ENCODE peak calls at places on chromosome 9, in five cellular contexts. One of them, this sample, is unnamed.

GRCh38 chr9:16501098-16501663 is 369.3 kb downstream of the BNC2 start:
- DNase-seq in Caco-2: no peak
- DNase-seq in CD4-positive, alpha-beta memory T cell: no peak
- DNase-seq in adipocyte: peak
- DNase-seq in WTC11: no peak
- DNase-seq in this sample: no peak

GRCh38 chr9:7597716-7598115 is 201.9 kb downstream of the DMAC1 start:
- DNase-seq in adipocyte: no peak
- DNase-seq in Caco-2: no peak
- DNase-seq in CD4-positive, alpha-beta memory T cell: no peak
- DNase-seq in WTC11: no peak
- DNase-seq in this sample: no peak

GRCh38 chr9:92954078-92954861 is 6.9 kb downstream of the FGD3 start:
- DNase-seq in CD4-positive, alpha-beta memory T cell: peak
- DNase-seq in WTC11: no peak
- DNase-seq in adipocyte: no peak
- DNase-seq in Caco-2: no peak
- DNase-seq in this sample: no peak

GRCh38 chr9:35506359-35506758 is 16.4 kb downstream of the RUSC2 start:
- DNase-seq in adipocyte: no peak
- DNase-seq in CD4-positive, alpha-beta memory T cell: no peak
- DNase-seq in Caco-2: no peak
- DNase-seq in WTC11: no peak
- DNase-seq in this sample: no peak

GRCh38 chr9:108671156-108671555 is 184.6 kb downstream of the ACTL7B start:
- DNase-seq in adipocyte: peak
- DNase-seq in CD4-positive, alpha-beta memory T cell: no peak
- DNase-seq in WTC11: peak
- DNase-seq in Caco-2: peak
- DNase-seq in this sample: peak

GRCh38 chr9:127520941-127521918 is 69.9 kb downstream of the LRSAM1 start:
- DNase-seq in Caco-2: no peak
- DNase-seq in WTC11: peak
- DNase-seq in adipocyte: peak
- DNase-seq in CD4-positive, alpha-beta memory T cell: no peak
- DNase-seq in this sample: no peak

GRCh38 chr9:114588150-114588663 is 638 bp downstream of the ATP6V1G1 start:
- DNase-seq in Caco-2: no peak
- DNase-seq in adipocyte: peak
- DNase-seq in CD4-positive, alpha-beta memory T cell: no peak
- DNase-seq in WTC11: no peak
- DNase-seq in this sample: no peak

GRCh38 chr9:123339666-123340414 is 16.2 kb upstream of the CRB2 start:
- DNase-seq in Caco-2: no peak
- DNase-seq in adipocyte: no peak
- DNase-seq in CD4-positive, alpha-beta memory T cell: peak
- DNase-seq in WTC11: no peak
- DNase-seq in this sample: no peak

GRCh38 chr9:37747271-37747753 is 6.3 kb upstream of the TRMT10B start:
- DNase-seq in adipocyte: peak
- DNase-seq in WTC11: peak
- DNase-seq in CD4-positive, alpha-beta memory T cell: peak
- DNase-seq in Caco-2: peak
- DNase-seq in this sample: peak

GRCh38 chr9:137415451-137415850 is 7.5 kb downstream of the EXD3 start:
- DNase-seq in adipocyte: no peak
- DNase-seq in Caco-2: no peak
- DNase-seq in CD4-positive, alpha-beta memory T cell: no peak
- DNase-seq in WTC11: no peak
- DNase-seq in this sample: no peak

GRCh38 chr9:75997196-75997595 is 106.7 kb downstream of the PCSK5 start:
- DNase-seq in CD4-positive, alpha-beta memory T cell: no peak
- DNase-seq in WTC11: no peak
- DNase-seq in Caco-2: no peak
- DNase-seq in adipocyte: peak
- DNase-seq in this sample: no peak

GRCh38 chr9:89080193-89080592 is 88.9 kb downstream of the S1PR3 start:
- DNase-seq in Caco-2: no peak
- DNase-seq in adipocyte: peak
- DNase-seq in CD4-positive, alpha-beta memory T cell: no peak
- DNase-seq in WTC11: no peak
- DNase-seq in this sample: no peak

GRCh38 chr9:121285835-121286687 is 18.1 kb downstream of the GSN start:
- DNase-seq in CD4-positive, alpha-beta memory T cell: no peak
- DNase-seq in adipocyte: peak
- DNase-seq in WTC11: peak
- DNase-seq in Caco-2: peak
- DNase-seq in this sample: no peak

GRCh38 chr9:19665146-19665863 is 123.5 kb downstream of the SLC24A2 start:
- DNase-seq in adipocyte: no peak
- DNase-seq in WTC11: no peak
- DNase-seq in Caco-2: no peak
- DNase-seq in CD4-positive, alpha-beta memory T cell: no peak
- DNase-seq in this sample: no peak

GRCh38 chr9:100933656-100934055 is 94.9 kb upstream of the PLPPR1 start:
- DNase-seq in adipocyte: peak
- DNase-seq in WTC11: no peak
- DNase-seq in CD4-positive, alpha-beta memory T cell: no peak
- DNase-seq in Caco-2: no peak
- DNase-seq in this sample: no peak

GRCh38 chr9:130026583-130027427 is 16.2 kb downstream of the FNBP1 start:
- DNase-seq in Caco-2: no peak
- DNase-seq in WTC11: no peak
- DNase-seq in CD4-positive, alpha-beta memory T cell: no peak
- DNase-seq in adipocyte: no peak
- DNase-seq in this sample: no peak

GRCh38 chr9:21679432-21679831 is 123.0 kb upstream of the MTAP start:
- DNase-seq in CD4-positive, alpha-beta memory T cell: no peak
- DNase-seq in WTC11: no peak
- DNase-seq in Caco-2: no peak
- DNase-seq in adipocyte: peak
- DNase-seq in this sample: no peak

GRCh38 chr9:70411141-70411929 is 3.1 kb downstream of the KLF9 start:
- DNase-seq in WTC11: no peak
- DNase-seq in adipocyte: peak
- DNase-seq in Caco-2: no peak
- DNase-seq in CD4-positive, alpha-beta memory T cell: peak
- DNase-seq in this sample: no peak

GRCh38 chr9:37037137-37037743 is 3.2 kb upstream of the PAX5 start:
- DNase-seq in Caco-2: no peak
- DNase-seq in adipocyte: no peak
- DNase-seq in CD4-positive, alpha-beta memory T cell: no peak
- DNase-seq in WTC11: no peak
- DNase-seq in this sample: no peak

GRCh38 chr9:110971234-110971633 is 67.0 kb downstream of the LPAR1 start:
- DNase-seq in adipocyte: no peak
- DNase-seq in WTC11: no peak
- DNase-seq in CD4-positive, alpha-beta memory T cell: no peak
- DNase-seq in Caco-2: peak
- DNase-seq in this sample: no peak

This sample was measured in iPS DF 6.9.